ENCODE peak calls at places on chromosomes 12 and 14, in five cellular contexts. U, Z, D, Y and K are unnamed samples.

GRCh38 chr12:121793501-121793835 is at the start of gene RHOF:
- DNase-seq in U (peak), Z (no peak), D (no peak), Y (no peak), K (no peak)

GRCh38 chr14:103871596-103872480 is 24.5 kb upstream of the PPP1R13B start:
- DNase-seq in U (peak), Z (no peak), D (no peak), Y (peak), K (no peak)

GRCh38 chr12:57735952-57736742 is 2.4 kb downstream of the AGAP2 start:
- DNase-seq in U (peak), Z (peak), D (no peak), Y (no peak), K (no peak)

GRCh38 chr12:64931981-64932380 is 107.5 kb downstream of the TBC1D30 start:
- DNase-seq in U (no peak), Z (no peak), D (no peak), Y (no peak), K (no peak)

GRCh38 chr12:57756406-57757341 is 1.8 kb downstream of the MARCHF9 start:
- DNase-seq in U (peak), Z (no peak), D (no peak), Y (peak), K (no peak)

GRCh38 chr12:91778091-91778819 is 367.4 kb downstream of the BTG1 start:
- DNase-seq in U (no peak), Z (peak), D (peak), Y (no peak), K (no peak)

GRCh38 chr14:25090716-25091454 is 40.9 kb upstream of the STXBP6 start:
- DNase-seq in U (no peak), Z (peak), D (no peak), Y (no peak), K (no peak)

GRCh38 chr14:36520601-36521525 is 831 bp upstream of the NKX2-1 start:
- DNase-seq in U (peak), Z (no peak), D (peak), Y (no peak), K (no peak)

GRCh38 chr14:23306412-23307145 is at the start of gene BCL2L2:
- DNase-seq in U (peak), Z (peak), D (peak), Y (peak), K (peak)

GRCh38 chr12:51821423-51822260 is 26.9 kb downstream of the FIGNL2 start:
- DNase-seq in U (no peak), Z (no peak), D (no peak), Y (peak), K (no peak)

GRCh38 chr14:104217486-104218360 is 79.3 kb downstream of the KIF26A start:
- DNase-seq in U (no peak), Z (no peak), D (no peak), Y (no peak), K (no peak)

GRCh38 chr12:101280006-101280505 is at the start of gene UTP20:
- DNase-seq in U (peak), Z (peak), D (peak), Y (peak), K (peak)

GRCh38 chr12:64746663-64747062 is 12.5 kb downstream of the GNS start:
- DNase-seq in U (no peak), Z (peak), D (no peak), Y (no peak), K (no peak)

GRCh38 chr12:68460236-68460635 is 128.1 kb upstream of the MDM1 start:
- DNase-seq in U (no peak), Z (no peak), D (no peak), Y (no peak), K (no peak)

GRCh38 chr14:85878874-85879273 is 348.9 kb downstream of the FLRT2 start:
- DNase-seq in U (no peak), Z (no peak), D (no peak), Y (no peak), K (no peak)

GRCh38 chr12:101018540-101018939 is 191.5 kb downstream of the SLC5A8 start:
- DNase-seq in U (no peak), Z (peak), D (peak), Y (no peak), K (no peak)

GRCh38 chr14:67311868-67312267 is 47.7 kb downstream of the ATP6V1D start:
- DNase-seq in U (no peak), Z (no peak), D (no peak), Y (no peak), K (no peak)

GRCh38 chr12:127516467-127516866 is 750.5 kb upstream of the TMEM132C start:
- DNase-seq in U (no peak), Z (peak), D (no peak), Y (no peak), K (no peak)

GRCh38 chr14:59360923-59361794 is 104.0 kb downstream of the GPR135 start:
- DNase-seq in U (no peak), Z (peak), D (peak), Y (no peak), K (no peak)

GRCh38 chr12:110555509-110556406 is 27.4 kb downstream of the PPTC7 start:
- DNase-seq in U (no peak), Z (peak), D (no peak), Y (no peak), K (no peak)

GRCh38 chr12:13223176-13223806 is 26.8 kb downstream of the EMP1 start:
- DNase-seq in U (no peak), Z (peak), D (no peak), Y (no peak), K (no peak)

GRCh38 chr14:58808828-58809227 is 171.1 kb downstream of the DACT1 start:
- DNase-seq in U (no peak), Z (no peak), D (no peak), Y (no peak), K (no peak)

GRCh38 chr14:61229475-61229888 is 51.7 kb downstream of the TMEM30B start:
- DNase-seq in U (no peak), Z (no peak), D (no peak), Y (no peak), K (no peak)

GRCh38 chr14:23167006-23167847 is 16.2 kb downstream of the SLC7A8 start:
- DNase-seq in U (no peak), Z (peak), D (no peak), Y (no peak), K (no peak)

GRCh38 chr12:101671157-101671791 is 26.2 kb upstream of the CHPT1 start:
- DNase-seq in U (no peak), Z (no peak), D (no peak), Y (peak), K (no peak)

GRCh38 chr12:108907861-108908302 is 28.0 kb downstream of the DAO start:
- DNase-seq in U (no peak), Z (peak), D (no peak), Y (no peak), K (no peak)

GRCh38 chr12:77928078-77928477 is 97.4 kb downstream of the NAV3 start:
- DNase-seq in U (no peak), Z (no peak), D (no peak), Y (no peak), K (no peak)

DNA sequence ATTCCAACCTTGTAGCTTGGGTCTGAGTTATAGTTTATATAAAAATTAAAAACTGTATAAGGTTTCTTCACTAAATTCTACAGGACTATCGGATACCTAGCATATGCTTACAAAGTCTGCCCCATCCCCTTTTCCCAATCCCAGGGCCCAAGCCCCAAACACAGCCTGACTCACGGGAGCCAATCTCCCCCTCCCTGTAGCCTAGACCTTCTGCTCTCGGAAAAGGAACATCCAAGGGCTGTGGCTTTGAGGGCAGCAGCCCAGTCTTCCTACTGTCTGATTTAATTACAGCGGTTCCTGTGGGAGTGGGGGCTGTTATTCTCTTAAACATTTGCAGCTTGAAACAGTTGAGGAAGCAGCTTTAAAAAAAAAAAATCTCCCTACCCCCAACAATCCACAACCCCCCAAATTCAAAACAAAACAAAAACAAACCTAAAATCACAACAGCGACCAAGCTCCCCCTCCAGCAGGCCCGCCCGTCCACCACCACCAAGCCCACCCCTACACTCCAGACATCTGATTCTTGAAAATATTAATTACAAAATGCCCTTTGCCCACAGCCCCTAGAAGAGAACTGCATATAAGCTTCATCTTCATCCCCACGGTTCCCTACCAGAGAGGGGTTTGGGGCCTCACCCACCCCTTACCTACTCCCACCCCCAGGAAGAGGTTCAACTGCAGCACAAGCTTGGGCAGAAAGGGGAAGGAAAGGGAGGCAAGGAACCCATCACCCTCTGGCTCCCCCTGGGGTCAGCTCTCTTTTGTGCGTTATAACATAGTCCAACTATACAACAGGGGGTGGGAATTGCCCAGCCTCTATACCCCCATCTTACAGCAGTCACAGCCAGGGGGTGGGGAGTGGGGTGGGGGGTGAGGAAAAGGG is 1.1 kb upstream of the PRKAG1 start:
- DNase-seq in U (peak), Z (peak), D (no peak), Y (peak), K (no peak)
- TF ChIP-seq CTCF in U (peak), Z (peak), D (peak), Y (peak), K (no peak)

DNA sequence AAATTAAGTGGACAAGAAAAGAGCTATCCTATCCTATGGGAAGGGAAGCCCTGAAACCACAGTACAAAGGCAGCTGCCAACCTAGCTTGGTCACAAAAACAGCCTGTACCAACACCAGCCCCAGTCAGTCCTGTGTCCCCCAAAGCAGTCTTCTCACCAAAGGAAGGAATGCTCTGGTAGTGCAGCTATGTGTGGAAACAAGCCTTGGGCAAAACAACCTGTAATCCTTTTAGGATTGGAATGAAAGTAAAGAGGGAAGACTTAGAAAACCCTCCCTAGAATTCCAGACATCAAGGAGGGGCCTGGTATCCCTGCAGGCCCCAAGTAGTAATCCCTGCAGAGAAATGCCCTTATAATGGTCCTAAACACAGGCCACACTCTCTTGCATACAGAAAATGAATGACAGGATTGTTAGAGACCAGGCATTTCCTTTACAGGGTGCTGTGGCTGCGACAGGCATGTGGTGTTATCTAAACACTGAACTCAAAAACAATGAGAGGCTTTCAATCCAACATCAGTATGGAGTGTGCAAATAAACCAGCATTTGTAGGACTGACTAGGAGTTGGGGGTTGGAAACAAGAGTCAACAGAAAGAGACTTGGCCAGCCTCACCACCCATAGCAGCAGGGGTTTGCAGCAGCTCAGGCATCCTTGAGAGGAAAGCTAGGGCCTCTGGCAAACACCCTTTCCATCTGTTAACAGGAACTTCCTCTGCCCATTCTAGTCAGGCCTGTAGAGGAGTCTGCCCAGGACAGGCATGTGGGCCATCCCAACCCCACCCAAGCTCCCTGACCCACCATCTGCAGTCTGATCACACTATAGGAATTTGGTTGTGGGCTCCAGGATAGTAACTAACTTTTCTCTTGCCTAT is 59.1 kb downstream of the DCAF5 start:
- DNase-seq in U (peak), Z (peak), D (no peak), Y (no peak), K (no peak)
- TF ChIP-seq CTCF in U (no peak), Z (no peak), D (no peak), Y (no peak), K (no peak)

GRCh38 chr12:104761091-104761490 is 197.0 kb downstream of the SLC41A2 start:
- DNase-seq in U (no peak), Z (no peak), D (no peak), Y (no peak), K (no peak)
- TF ChIP-seq CTCF in U (no peak), Z (no peak), D (peak), Y (no peak), K (no peak)

DNA sequence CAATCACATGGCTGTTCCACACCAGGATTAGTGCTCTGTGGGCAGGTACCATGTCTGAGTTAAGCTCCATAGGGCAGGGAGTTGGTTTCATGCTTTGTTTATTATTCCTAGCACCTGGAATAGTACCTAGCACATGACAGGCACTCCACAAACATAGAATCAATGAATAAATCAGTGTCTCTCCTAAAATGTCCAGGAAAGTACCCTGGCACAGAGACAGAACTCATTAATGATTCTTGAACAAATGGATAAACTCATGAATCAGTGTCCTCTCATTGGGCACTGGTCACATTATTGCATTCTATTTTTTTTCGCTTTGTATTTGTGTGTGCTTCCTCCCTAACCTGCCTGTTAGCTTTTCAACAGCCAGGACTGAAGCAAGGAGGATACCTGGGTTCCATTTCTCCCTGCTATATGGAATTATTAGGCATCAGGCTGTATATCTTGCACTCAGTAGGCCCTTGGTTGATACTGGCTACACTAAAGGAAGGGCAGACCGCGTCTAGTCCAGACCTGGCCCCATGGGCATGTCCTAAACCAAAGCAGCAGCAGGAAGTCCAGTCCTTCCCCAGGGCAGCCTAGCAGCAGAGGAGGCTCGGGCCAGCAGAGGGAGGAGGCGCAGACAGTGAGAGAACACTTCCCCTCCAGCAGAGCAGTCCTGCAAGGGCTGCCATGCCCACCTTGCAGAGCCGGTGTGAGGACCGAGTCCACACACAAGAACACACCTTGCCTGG is 18.4 kb downstream of the HDAC7 start:
- DNase-seq in U (peak), Z (no peak), D (no peak), Y (no peak), K (no peak)
- TF ChIP-seq CTCF in U (no peak), Z (peak), D (no peak), Y (no peak), K (no peak)

DNA sequence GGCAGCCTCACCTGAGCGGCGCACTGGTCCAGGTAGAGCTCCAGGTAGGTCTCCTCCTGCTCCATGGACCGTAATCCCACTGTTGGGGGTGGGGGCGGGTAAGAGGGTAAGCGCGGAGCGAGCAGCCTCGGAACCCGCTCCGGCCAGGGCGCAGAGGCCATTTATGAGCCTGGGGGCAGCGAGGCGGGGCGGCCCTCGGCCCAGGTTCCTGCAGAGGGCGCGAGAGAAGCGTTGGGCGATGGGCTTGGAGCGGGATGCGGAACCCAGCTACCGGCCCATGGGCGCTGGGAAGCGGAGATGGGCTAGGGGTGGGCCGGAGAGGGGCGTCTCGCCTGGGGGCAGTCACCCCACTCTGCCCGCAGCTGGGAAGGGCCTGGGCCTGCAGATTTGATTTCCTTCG is at the start of gene TBPL2:
- DNase-seq in U (no peak), Z (no peak), D (no peak), Y (no peak), K (no peak)
- TF ChIP-seq CTCF in U (no peak), Z (no peak), D (no peak), Y (no peak), K (no peak)